ENCODE peak calls at places on chromosomes 5 and 9, in four cellular contexts. One of them, this sample, is unnamed.

GRCh38 chr5:179317411-179318192 is 27.7 kb downstream of the ADAMTS2 start:
- DNase-seq in WTC11: peak
- DNase-seq in GM12878: no peak
- DNase-seq in K562: no peak
- DNase-seq in this sample: no peak

GRCh38 chr5:107425541-107426031 is 245.2 kb downstream of the EFNA5 start:
- DNase-seq in WTC11: no peak
- DNase-seq in K562: no peak
- DNase-seq in GM12878: no peak
- DNase-seq in this sample: no peak

GRCh38 chr5:109947667-109948066 is 257.9 kb downstream of the MAN2A1 start:
- DNase-seq in GM12878: no peak
- DNase-seq in WTC11: no peak
- DNase-seq in K562: no peak
- DNase-seq in this sample: no peak

GRCh38 chr9:130739081-130739480 is 45.5 kb downstream of the EXOSC2 start:
- DNase-seq in WTC11: no peak
- DNase-seq in K562: peak
- DNase-seq in GM12878: no peak
- DNase-seq in this sample: no peak

GRCh38 chr5:139950436-139950835 is 92.7 kb downstream of the NRG2 start:
- DNase-seq in K562: no peak
- DNase-seq in GM12878: no peak
- DNase-seq in WTC11: no peak
- DNase-seq in this sample: no peak

GRCh38 chr9:74960548-74960947 is 7.8 kb upstream of the C9orf40 start:
- DNase-seq in WTC11: no peak
- DNase-seq in GM12878: no peak
- DNase-seq in K562: no peak
- DNase-seq in this sample: no peak

GRCh38 chr5:169094586-169095409 is 206.1 kb downstream of the SLIT3 start:
- DNase-seq in GM12878: no peak
- DNase-seq in WTC11: no peak
- DNase-seq in K562: no peak
- DNase-seq in this sample: no peak

GRCh38 chr5:180140627-180141006 is 68.4 kb downstream of the RASGEF1C start:
- DNase-seq in GM12878: no peak
- DNase-seq in WTC11: no peak
- DNase-seq in K562: no peak
- DNase-seq in this sample: peak

GRCh38 chr9:76531231-76531775 is 72.3 kb downstream of the GCNT1 start:
- DNase-seq in GM12878: no peak
- DNase-seq in K562: no peak
- DNase-seq in WTC11: no peak
- DNase-seq in this sample: no peak

GRCh38 chr5:176188506-176189193 is 49.6 kb upstream of the SIMC1 start:
- DNase-seq in K562: no peak
- DNase-seq in WTC11: no peak
- DNase-seq in GM12878: no peak
- DNase-seq in this sample: no peak

GRCh38 chr9:87160148-87161107 is 213.1 kb upstream of the GAS1 start:
- DNase-seq in WTC11: no peak
- DNase-seq in K562: no peak
- DNase-seq in GM12878: no peak
- DNase-seq in this sample: no peak

GRCh38 chr5:76438025-76438424 is 34.9 kb downstream of the IQGAP2 start:
- DNase-seq in K562: no peak
- DNase-seq in GM12878: no peak
- DNase-seq in WTC11: no peak
- DNase-seq in this sample: no peak

GRCh38 chr5:75668988-75669760 is 48.1 kb downstream of the POC5 start:
- DNase-seq in WTC11: no peak
- DNase-seq in K562: peak
- DNase-seq in GM12878: peak
- DNase-seq in this sample: no peak

GRCh38 chr9:113626735-113627495 is 163.4 kb downstream of the RGS3 start:
- DNase-seq in K562: no peak
- DNase-seq in WTC11: no peak
- DNase-seq in GM12878: no peak
- DNase-seq in this sample: no peak

GRCh38 chr9:25519286-25519685 is 159.0 kb downstream of the TUSC1 start:
- DNase-seq in K562: no peak
- DNase-seq in WTC11: no peak
- DNase-seq in GM12878: no peak
- DNase-seq in this sample: no peak

GRCh38 chr5:58670620-58671019 is 87.7 kb downstream of the RAB3C start:
- DNase-seq in K562: no peak
- DNase-seq in WTC11: no peak
- DNase-seq in GM12878: no peak
- DNase-seq in this sample: no peak

GRCh38 chr5:173950829-173951228 is 38.1 kb upstream of the C5orf47 start:
- DNase-seq in K562: no peak
- DNase-seq in WTC11: no peak
- DNase-seq in GM12878: no peak
- DNase-seq in this sample: no peak

GRCh38 chr5:173327948-173328895 is at the start of gene STC2:
- DNase-seq in K562: peak
- DNase-seq in WTC11: peak
- DNase-seq in GM12878: peak
- DNase-seq in this sample: peak

GRCh38 chr5:103178167-103178566 is 58.1 kb downstream of the PPIP5K2 start:
- DNase-seq in K562: no peak
- DNase-seq in WTC11: no peak
- DNase-seq in GM12878: no peak
- DNase-seq in this sample: peak

GRCh38 chr9:130140701-130141100 is 31.5 kb upstream of the NCS1 start:
- DNase-seq in GM12878: no peak
- DNase-seq in K562: no peak
- DNase-seq in WTC11: no peak
- DNase-seq in this sample: no peak

GRCh38 chr5:77086611-77087483 is at the start of gene ZBED3:
- DNase-seq in GM12878: peak
- DNase-seq in WTC11: peak
- DNase-seq in K562: no peak
- DNase-seq in this sample: peak

GRCh38 chr5:126477681-126478117 is 54.5 kb downstream of the GRAMD2B start:
- DNase-seq in WTC11: no peak
- DNase-seq in GM12878: no peak
- DNase-seq in K562: no peak
- DNase-seq in this sample: no peak

GRCh38 chr5:111673896-111674626 is 82.9 kb downstream of the NREP start:
- DNase-seq in K562: no peak
- DNase-seq in GM12878: no peak
- DNase-seq in WTC11: no peak
- DNase-seq in this sample: no peak

GRCh38 chr5:159947708-159948358 is 31.6 kb downstream of the ADRA1B start:
- DNase-seq in K562: no peak
- DNase-seq in GM12878: no peak
- DNase-seq in WTC11: no peak
- DNase-seq in this sample: no peak

GRCh38 chr5:136246632-136247031 is 53.7 kb upstream of the SMIM32 start:
- DNase-seq in WTC11: no peak
- DNase-seq in K562: no peak
- DNase-seq in GM12878: no peak
- DNase-seq in this sample: no peak

GRCh38 chr5:136246122-136246521 is 53.2 kb upstream of the SMIM32 start:
- DNase-seq in GM12878: no peak
- DNase-seq in WTC11: no peak
- DNase-seq in K562: no peak
- DNase-seq in this sample: no peak

GRCh38 chr5:136251502-136251901 is 58.5 kb upstream of the SMIM32 start:
- DNase-seq in WTC11: no peak
- DNase-seq in K562: peak
- DNase-seq in GM12878: no peak
- DNase-seq in this sample: no peak

DNA sequence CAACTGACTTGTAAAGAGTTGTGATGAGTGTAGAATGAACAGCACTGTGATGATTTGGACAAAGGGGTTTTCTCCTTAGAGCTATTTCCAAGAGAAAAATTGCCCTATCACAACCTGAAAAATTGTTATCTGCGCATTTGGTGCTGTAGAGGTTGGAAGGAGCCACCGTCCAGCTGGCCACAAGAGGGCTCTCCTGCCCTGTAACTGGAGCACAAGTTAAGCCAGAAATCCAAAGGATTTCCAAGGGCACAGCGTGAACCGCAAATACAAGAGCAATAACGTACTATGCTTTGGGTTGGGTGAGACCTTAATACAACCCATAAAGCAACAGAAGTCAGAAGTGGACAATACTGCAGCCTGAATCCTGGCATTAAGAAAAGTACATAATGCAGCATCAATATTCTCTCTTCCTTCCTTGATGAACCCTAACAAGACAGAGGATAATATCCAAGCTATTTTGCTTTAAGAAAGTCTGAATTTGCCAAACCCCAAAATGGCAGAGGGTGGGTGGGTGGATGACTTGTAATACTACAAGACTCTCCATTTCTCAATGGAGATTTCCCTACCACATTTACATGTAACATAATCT is 56.8 kb upstream of the SMIM32 start:
- DNase-seq in K562: peak
- DNase-seq in WTC11: peak
- DNase-seq in GM12878: no peak
- DNase-seq in this sample: peak
- TF ChIP-seq USF1 in K562: no peak
- TF ChIP-seq USF1 in WTC11: no peak
- TF ChIP-seq USF1 in GM12878: no peak
- TF ChIP-seq USF1 in this sample: no peak

GRCh38 chr9:17622749-17623148 is 43.9 kb downstream of the SH3GL2 start:
- DNase-seq in WTC11: no peak
- DNase-seq in GM12878: no peak
- DNase-seq in K562: no peak
- DNase-seq in this sample: no peak
- TF ChIP-seq USF1 in WTC11: no peak
- TF ChIP-seq USF1 in GM12878: no peak
- TF ChIP-seq USF1 in K562: no peak
- TF ChIP-seq USF1 in this sample: no peak

GRCh38 chr5:112681481-112681908 is 56.2 kb upstream of the APC start:
- DNase-seq in GM12878: peak
- DNase-seq in WTC11: no peak
- DNase-seq in K562: no peak
- DNase-seq in this sample: no peak
- TF ChIP-seq USF1 in GM12878: no peak
- TF ChIP-seq USF1 in WTC11: no peak
- TF ChIP-seq USF1 in K562: no peak
- TF ChIP-seq USF1 in this sample: no peak

DNA sequence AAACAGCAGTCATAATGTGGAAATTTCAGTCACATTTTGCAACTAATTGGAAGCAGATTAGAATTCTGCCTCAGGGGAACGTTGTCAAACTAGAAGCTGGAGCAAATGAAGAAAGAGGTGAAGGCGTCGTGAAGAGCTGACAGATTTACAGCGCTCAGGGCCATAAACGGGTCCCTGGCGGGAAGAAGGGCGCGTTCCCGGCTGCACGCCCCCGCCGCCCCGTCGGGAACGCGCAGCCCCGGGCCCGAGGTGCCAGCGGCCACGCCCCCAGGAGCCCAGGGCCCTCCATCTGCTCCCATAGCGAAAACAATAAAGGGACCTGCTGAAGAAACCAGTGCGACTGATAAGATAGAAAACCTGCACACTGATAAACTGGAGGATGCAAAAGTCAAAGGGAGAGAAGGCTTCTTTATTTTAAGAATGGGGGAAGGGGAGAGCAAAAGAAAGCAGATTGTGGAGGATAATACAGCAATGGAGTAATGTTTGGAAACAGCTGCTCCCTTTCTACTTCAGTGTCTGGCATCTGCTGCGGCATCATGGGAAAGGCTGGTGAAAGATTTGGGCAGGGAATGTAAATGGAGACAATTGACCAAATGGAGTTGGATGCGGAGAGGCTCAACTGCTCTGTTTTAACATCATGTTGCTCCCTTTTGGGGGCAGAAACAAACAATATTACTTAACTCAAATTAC is 11.1 kb downstream of the ZNF608 start:
- DNase-seq in GM12878: no peak
- DNase-seq in K562: peak
- DNase-seq in WTC11: peak
- DNase-seq in this sample: peak
- TF ChIP-seq USF1 in GM12878: no peak
- TF ChIP-seq USF1 in K562: no peak
- TF ChIP-seq USF1 in WTC11: no peak
- TF ChIP-seq USF1 in this sample: no peak

DNA sequence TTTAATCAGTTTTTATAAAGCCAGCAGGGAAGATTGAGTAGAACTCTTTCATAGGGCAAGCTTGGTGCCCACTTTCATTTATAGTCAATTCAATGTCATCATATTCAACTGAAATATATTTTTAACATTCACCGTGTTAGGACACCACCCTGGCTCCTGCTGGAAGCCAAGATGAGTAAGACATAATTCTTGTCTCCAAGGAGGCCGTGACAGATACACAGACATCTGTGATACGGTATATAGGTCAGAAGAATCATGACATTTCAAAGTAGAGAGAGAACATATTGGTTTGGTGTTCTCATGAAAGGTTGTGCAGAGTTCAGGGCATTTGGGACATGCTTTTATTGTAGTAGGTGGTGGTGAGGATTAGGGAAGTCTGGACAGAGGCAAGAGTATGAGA is 120.1 kb downstream of the CMYA5 start:
- DNase-seq in WTC11: no peak
- DNase-seq in K562: no peak
- DNase-seq in GM12878: no peak
- DNase-seq in this sample: no peak
- TF ChIP-seq USF1 in WTC11: no peak
- TF ChIP-seq USF1 in K562: no peak
- TF ChIP-seq USF1 in GM12878: no peak
- TF ChIP-seq USF1 in this sample: no peak

GRCh38 chr9:107292811-107293554 is 9.9 kb downstream of the RAD23B start:
- DNase-seq in WTC11: no peak
- DNase-seq in GM12878: no peak
- DNase-seq in K562: no peak
- DNase-seq in this sample: no peak
- TF ChIP-seq USF1 in WTC11: no peak
- TF ChIP-seq USF1 in GM12878: no peak
- TF ChIP-seq USF1 in K562: no peak
- TF ChIP-seq USF1 in this sample: no peak